ENCODE peak calls at places on chromosomes 11 and 22, in nine cellular contexts. H is lower lobe of right lung, E is Peyer's patch, M is WERI-Rb-1, X is HL-60, D is HCT116, T is left ventricle myocardium inferior, L is fibroblast of villous mesenchyme, F is esophagus muscularis mucosa. Q is an unnamed sample.

GRCh38 chr11:36420025-36420424 is 90.0 kb downstream of the TRAF6 start:
- DNase-seq in D (no peak), M (no peak), E (no peak), F (no peak), H (no peak), X (no peak), T (no peak), L (no peak), Q (no peak)

GRCh38 chr11:75536786-75537629 is 11.3 kb upstream of the GDPD5 start:
- DNase-seq in T (no peak), H (no peak), E (peak), L (no peak), D (peak), X (peak), F (no peak), M (no peak), Q (no peak)

GRCh38 chr11:125999234-125999880 is 53.5 kb downstream of the VSIG10L2 start:
- DNase-seq in X (no peak), M (no peak), F (no peak), D (no peak), E (no peak), L (peak), T (no peak), H (no peak), Q (peak)

GRCh38 chr22:20503816-20504215 is 3.6 kb upstream of the MED15 start:
- DNase-seq in M (no peak), E (peak), D (no peak), F (no peak), X (no peak), L (no peak), H (peak), T (no peak), Q (no peak)

GRCh38 chr11:45322891-45323597 is 36.9 kb upstream of the SYT13 start:
- DNase-seq in L (no peak), F (peak), M (no peak), X (no peak), H (no peak), E (no peak), D (no peak), T (no peak), Q (no peak)

GRCh38 chr11:85698195-85698594 is 12.2 kb upstream of the CCDC89 start:
- DNase-seq in D (no peak), X (no peak), E (no peak), M (no peak), H (no peak), T (no peak), F (no peak), L (no peak), Q (no peak)

GRCh38 chr22:39132871-39133524 is 19.5 kb downstream of the CBX7 start:
- DNase-seq in E (peak), D (no peak), M (no peak), X (no peak), T (no peak), F (no peak), H (no peak), L (no peak), Q (no peak)

GRCh38 chr11:115707180-115707905 is 203.1 kb upstream of the CADM1 start:
- DNase-seq in M (no peak), F (no peak), E (no peak), X (no peak), H (no peak), D (no peak), L (no peak), T (no peak), Q (no peak)

GRCh38 chr22:36544107-36544620 is 15.2 kb upstream of the EIF3D start:
- DNase-seq in E (no peak), T (no peak), L (no peak), X (no peak), D (no peak), M (no peak), F (no peak), H (no peak), Q (peak)

GRCh38 chr11:96614101-96614500 is 224.3 kb downstream of the JRKL start:
- DNase-seq in F (no peak), M (no peak), T (no peak), X (no peak), E (no peak), D (no peak), H (no peak), L (no peak), Q (no peak)

GRCh38 chr22:39282642-39283311 is 36.6 kb downstream of the RPL3 start:
- DNase-seq in H (no peak), D (no peak), E (no peak), X (no peak), L (no peak), T (no peak), F (no peak), M (no peak), Q (no peak)

GRCh38 chr11:2930705-2931415 is 1.6 kb upstream of the PHLDA2 start:
- DNase-seq in X (peak), H (peak), T (peak), L (peak), D (peak), E (peak), M (peak), F (no peak), Q (peak)

GRCh38 chr11:68775951-68776388 is 24.6 kb upstream of the TESMIN start:
- DNase-seq in L (no peak), D (peak), X (no peak), E (no peak), F (no peak), M (no peak), H (no peak), T (no peak), Q (no peak)

DNA sequence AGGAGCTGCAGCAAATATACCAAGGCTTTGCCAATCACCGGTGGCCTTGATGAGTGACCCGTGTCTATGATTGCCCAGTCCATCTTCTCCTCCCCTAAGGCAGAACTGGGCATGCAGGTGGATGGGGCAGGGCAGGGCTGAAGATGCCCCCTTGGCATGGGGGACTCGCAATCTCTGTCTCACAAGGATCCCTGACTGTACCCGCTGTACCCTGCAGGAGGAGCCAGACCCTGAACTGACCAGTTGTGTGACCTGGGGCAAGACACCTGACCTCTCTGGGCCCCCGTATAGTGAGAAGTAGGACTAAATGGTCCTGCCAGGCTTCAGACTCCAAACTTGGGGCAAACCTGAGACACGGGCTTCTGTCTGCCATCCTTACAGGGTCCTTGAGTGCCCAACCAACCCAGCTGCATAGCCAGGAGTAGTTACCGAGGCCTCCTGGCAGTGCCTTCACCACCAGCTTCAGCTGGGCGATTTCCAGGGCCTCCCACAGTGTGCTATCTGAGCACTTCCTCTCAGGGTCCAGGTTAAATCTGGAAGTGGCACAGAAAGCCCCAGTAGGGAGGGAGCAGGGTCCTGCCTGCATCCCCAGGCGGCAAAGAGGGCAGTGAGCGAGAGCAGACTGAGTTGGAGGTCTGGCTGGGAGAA is 6.4 kb upstream of the KCNJ11 start:
- DNase-seq in L (no peak), H (no peak), E (no peak), D (no peak), X (no peak), M (no peak), F (no peak), T (no peak), Q (no peak)
- H3K4me3 ChIP-seq in L (no peak), H (no peak), E (no peak), D (no peak), X (no peak), M (no peak), F (no peak), T (no peak), Q (no peak)

GRCh38 chr11:120431633-120432032 is 79.9 kb upstream of the GRIK4 start:
- DNase-seq in H (no peak), F (no peak), L (no peak), X (no peak), M (no peak), D (peak), T (no peak), E (no peak), Q (peak)
- TF ChIP-seq CTCF in H (peak), F (no peak), L (peak), X (no peak), M (peak), D (peak), T (peak), E (peak), Q (peak)

GRCh38 chr11:15670520-15671070 is 555.9 kb downstream of the INSC start:
- DNase-seq in M (no peak), T (no peak), F (peak), X (no peak), E (no peak), D (no peak), H (no peak), L (peak), Q (no peak)
- H3K4me3 ChIP-seq in M (no peak), T (no peak), F (no peak), X (no peak), E (no peak), D (no peak), H (no peak), L (no peak), Q (no peak)

DNA sequence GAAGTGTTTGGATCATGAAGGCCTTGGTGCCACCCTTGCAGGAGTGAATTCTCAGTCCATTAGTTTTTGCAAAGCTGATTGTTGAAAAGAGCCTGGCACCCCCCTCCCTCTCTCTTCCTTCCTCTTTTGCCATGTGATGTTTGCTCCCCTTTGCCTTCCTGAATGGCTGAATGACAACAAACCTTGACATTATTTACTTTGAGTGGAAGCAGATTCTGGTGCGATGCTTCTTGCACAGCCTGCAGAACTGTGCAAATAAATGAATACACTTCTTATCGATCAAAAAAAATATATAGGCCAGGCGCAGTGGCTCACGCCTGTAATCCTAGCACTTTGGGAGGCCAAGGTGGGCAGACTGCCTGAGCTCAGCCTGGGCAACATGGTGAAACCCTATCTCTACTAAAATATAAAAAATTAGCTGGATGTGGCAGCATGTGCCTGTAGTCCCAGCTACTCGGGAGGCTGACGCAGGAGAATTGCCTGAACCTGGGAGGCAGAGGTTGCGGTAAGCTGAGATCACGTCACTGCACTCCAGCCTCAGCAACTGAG is 2.0 kb upstream of the NARS2 start:
- DNase-seq in H (no peak), E (no peak), L (no peak), M (no peak), X (no peak), F (no peak), T (no peak), D (no peak), Q (no peak)
- TF ChIP-seq CTCF in H (no peak), E (no peak), L (no peak), M (no peak), X (no peak), F (no peak), T (no peak), D (no peak), Q (no peak)

DNA sequence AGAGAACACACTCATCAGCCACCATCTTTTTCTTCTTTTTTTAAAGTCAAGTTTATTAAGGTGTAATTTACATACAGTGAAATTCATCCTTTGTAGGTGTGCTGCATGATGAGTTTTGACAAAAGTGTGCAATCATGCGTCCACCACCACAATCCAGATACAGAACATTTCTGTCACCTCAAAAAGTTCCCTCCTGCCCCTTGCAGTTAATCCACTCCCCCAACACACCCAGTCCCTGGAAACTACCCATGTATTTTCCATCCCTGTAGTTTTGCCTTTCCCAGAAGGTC is 126.7 kb downstream of the HIPK3 start:
- DNase-seq in T (no peak), E (no peak), F (no peak), L (no peak), D (no peak), X (no peak), M (no peak), H (no peak), Q (no peak)
- H3K4me3 ChIP-seq in T (no peak), E (no peak), F (no peak), L (no peak), D (no peak), X (no peak), M (no peak), H (no peak), Q (no peak)

GRCh38 chr11:113874920-113875413 is 405 bp downstream of the USP28 start:
- DNase-seq in D (no peak), L (peak), H (no peak), M (no peak), F (no peak), T (no peak), X (no peak), E (no peak), Q (peak)
- TF ChIP-seq CTCF in D (peak), L (no peak), H (peak), M (no peak), F (no peak), T (peak), X (no peak), E (no peak), Q (no peak)

Q was measured in foreskin fibroblast.